ENCODE peak calls at places on chromosomes 3 and 15, in five cellular contexts. L, W, Y, P and Q are unnamed samples.

GRCh38 chr15:39642011-39642640 is 61.2 kb downstream of the THBS1 start:
- DNase-seq in L (no peak), W (no peak), Y (no peak), P (no peak), Q (peak; percentile 66)

GRCh38 chr3:33858131-33858530 is 59.7 kb downstream of the PDCD6IP start:
- DNase-seq in L (no peak), W (no peak), Y (no peak), P (no peak), Q (no peak)

GRCh38 chr15:81155375-81156218 is 21.5 kb downstream of the CFAP161 start:
- DNase-seq in L (peak; percentile 41), W (no peak), Y (peak; percentile 47), P (no peak), Q (no peak)

GRCh38 chr15:29765234-29765841 is 56.9 kb downstream of the TJP1 start:
- DNase-seq in L (no peak), W (no peak), Y (no peak), P (no peak), Q (no peak)

GRCh38 chr3:29240248-29240647 is 40.6 kb upstream of the RBMS3 start:
- DNase-seq in L (no peak), W (no peak), Y (no peak), P (no peak), Q (no peak)

GRCh38 chr15:90221251-90221900 is 12.4 kb downstream of the CIB1 start:
- DNase-seq in L (peak; percentile 75), W (peak; percentile 75), Y (peak; percentile 51), P (no peak), Q (no peak)

GRCh38 chr15:69290346-69291164 is 8.2 kb upstream of the PAQR5 start:
- DNase-seq in L (no peak), W (peak; percentile 89), Y (no peak), P (no peak), Q (no peak)

GRCh38 chr3:195526492-195526891 is 16.6 kb downstream of the PPP1R2 start:
- DNase-seq in L (no peak), W (no peak), Y (no peak), P (no peak), Q (no peak)

GRCh38 chr3:193134895-193135294 is 106.1 kb upstream of the PLAAT1 start:
- DNase-seq in L (no peak), W (no peak), Y (no peak), P (no peak), Q (peak; percentile 46)